ENCODE peak calls at places on chromosome 18, in four cellular contexts. K, M, L and D are unnamed samples.

GRCh38 chr18:24915547-24915946 is 436.4 kb downstream of the ZNF521 start:
- DNase-seq in K (no peak), M (peak; percentile 66), L (no peak), D (no peak)

GRCh38 chr18:78549971-78550370 is 429.6 kb upstream of the SALL3 start:
- DNase-seq in L (no peak), M (no peak), K (no peak), D (no peak)

GRCh38 chr18:76227759-76228158 is 267.3 kb downstream of the ZNF516 start:
- DNase-seq in M (no peak), K (no peak), L (no peak), D (no peak)

GRCh38 chr18:77110400-77110799 is 22.2 kb downstream of the MBP start:
- DNase-seq in K (no peak), L (no peak), M (no peak), D (no peak)

GRCh38 chr18:43656547-43656946 is 379.3 kb upstream of the SYT4 start:
- DNase-seq in K (no peak), L (no peak), M (no peak), D (no peak)

GRCh38 chr18:31684279-31685096 is at the start of gene B4GALT6:
- DNase-seq in M (peak; percentile 74), L (no peak), K (peak; percentile 23), D (no peak)

GRCh38 chr18:35176925-35177324 is 63.9 kb upstream of the ZNF397 start:
- DNase-seq in M (no peak), K (no peak), L (no peak), D (no peak)

GRCh38 chr18:34660572-34660971 is 49.5 kb upstream of the DTNA start:
- DNase-seq in L (no peak), K (no peak), M (peak; percentile 14), D (no peak)

GRCh38 chr18:10374615-10375295 is 79.7 kb upstream of the APCDD1 start:
- DNase-seq in L (no peak), M (peak; percentile 54), K (no peak), D (no peak)

GRCh38 chr18:54191352-54191751 is 33.1 kb downstream of the MBD2 start:
- DNase-seq in M (no peak), L (no peak), K (no peak), D (no peak)

GRCh38 chr18:37303009-37303408 is 262.6 kb downstream of the CELF4 start:
- DNase-seq in K (no peak), L (no peak), M (no peak), D (no peak)

GRCh38 chr18:61797691-61798590 is 94.9 kb downstream of the RNF152 start:
- DNase-seq in M (no peak), K (no peak), L (no peak), D (no peak)

GRCh38 chr18:37419866-37420265 is 145.7 kb downstream of the CELF4 start:
- DNase-seq in K (no peak), L (no peak), M (no peak), D (no peak)

GRCh38 chr18:49359732-49360444 is 100.6 kb downstream of the DYM start:
- DNase-seq in L (no peak), M (peak; percentile 53), K (no peak), D (no peak)

GRCh38 chr18:37578182-37578678 is 12.6 kb upstream of the CELF4 start:
- DNase-seq in K (no peak), M (no peak), L (no peak), D (no peak)

GRCh38 chr18:78726326-78727056 is 253.1 kb upstream of the SALL3 start:
- DNase-seq in L (no peak), K (no peak), M (no peak), D (no peak)

GRCh38 chr18:77376733-77377094 is 127.1 kb downstream of the GALR1 start:
- DNase-seq in K (no peak), M (no peak), L (no peak), D (no peak)

GRCh38 chr18:21115519-21116411 is 4.2 kb upstream of the ROCK1 start:
- DNase-seq in L (no peak), M (no peak), K (no peak), D (no peak)

GRCh38 chr18:28114472-28114871 is 62.5 kb downstream of the CDH2 start:
- DNase-seq in L (no peak), M (peak; percentile 65), K (no peak), D (no peak)

GRCh38 chr18:58862851-58863538 is 1.7 kb upstream of the ZNF532 start:
- DNase-seq in L (no peak), K (peak; percentile 23), M (peak; percentile 74), D (no peak)

GRCh38 chr18:32460046-32460785 is 10.5 kb downstream of the GAREM1 start:
- DNase-seq in L (no peak), M (no peak), K (no peak), D (no peak)

GRCh38 chr18:58057291-58057965 is 13.4 kb downstream of the NEDD4L start:
- DNase-seq in K (no peak), L (no peak), M (peak; percentile 37), D (no peak)

GRCh38 chr18:13672657-13673056 is 53.7 kb downstream of the FAM210A start:
- DNase-seq in L (no peak), M (peak; percentile 19), K (no peak), D (no peak)

GRCh38 chr18:49560277-49561126 is 1.4 kb upstream of the LIPG start:
- DNase-seq in M (no peak), L (no peak), K (no peak), D (no peak)

GRCh38 chr18:23523429-23524212 is 20.3 kb downstream of the RMC1 start:
- DNase-seq in K (no peak), L (no peak), M (peak; percentile 46), D (no peak)

GRCh38 chr18:56285387-56286055 is 352.9 kb downstream of the TXNL1 start:
- DNase-seq in L (no peak), K (no peak), M (peak; percentile 53), D (no peak)

GRCh38 chr18:48833701-48834394 is 116.9 kb downstream of the SMAD7 start:
- DNase-seq in M (peak; percentile 53), K (peak; percentile 81), L (peak; percentile 37), D (no peak)

GRCh38 chr18:74395630-74396251 is 61.4 kb downstream of the DIPK1C start:
- DNase-seq in L (no peak), M (no peak), K (no peak), D (no peak)

GRCh38 chr18:44899832-44900231 is 219.1 kb downstream of the SETBP1 start:
- DNase-seq in M (no peak), K (no peak), L (no peak), D (no peak)

GRCh38 chr18:33581816-33582215 is 3.8 kb downstream of the ASXL3 start:
- DNase-seq in M (no peak), L (no peak), K (no peak), D (no peak)

GRCh38 chr18:76524900-76525698 is 30.1 kb upstream of the ZNF516 start:
- DNase-seq in M (peak; percentile 89), L (no peak), K (no peak), D (no peak)

GRCh38 chr18:50928551-50928950 is 39.3 kb upstream of the ELAC1 start:
- DNase-seq in K (no peak), L (no peak), M (peak; percentile 12), D (no peak)

GRCh38 chr18:58091099-58091611 is 47.1 kb downstream of the NEDD4L start:
- DNase-seq in K (no peak), L (no peak), M (no peak), D (no peak)

GRCh38 chr18:63175264-63175663 is 144.3 kb downstream of the BCL2 start:
- DNase-seq in K (no peak), M (no peak), L (no peak), D (no peak)